ENCODE peak calls at places on chromosomes 3 and 15, in eight cellular contexts. One of them, this sample, is unnamed.

GRCh38 chr3:152198655-152199054 is 70.1 kb upstream of the MBNL1 start:
- DNase-seq in NCI-H2107: no peak
- DNase-seq in stimulated activated CD4-positive, alpha-beta T cell treated with anti-CD3 and anti-CD28 coated beads, Interleukin-12 subunit alpha, Interleukin-12 subunit beta, amount 100 ng/mL, for 4 hours: no peak
- DNase-seq in NCI-H1436 treated with DMSO at 0.1 percent for 48 hours: no peak
- DNase-seq in foreskin keratinocyte: no peak
- DNase-seq in HepG2: no peak
- DNase-seq in iPS DF 6.9: no peak
- DNase-seq in T-helper 9 cell: no peak
- DNase-seq in this sample: no peak

GRCh38 chr3:150183619-150184425 is 213.1 kb upstream of the PFN2 start:
- DNase-seq in iPS DF 6.9: peak
- DNase-seq in NCI-H2107: peak
- DNase-seq in T-helper 9 cell: peak
- DNase-seq in foreskin keratinocyte: peak
- DNase-seq in HepG2: peak
- DNase-seq in stimulated activated CD4-positive, alpha-beta T cell treated with anti-CD3 and anti-CD28 coated beads, Interleukin-12 subunit alpha, Interleukin-12 subunit beta, amount 100 ng/mL, for 4 hours: peak
- DNase-seq in NCI-H1436 treated with DMSO at 0.1 percent for 48 hours: peak
- DNase-seq in this sample: peak

GRCh38 chr3:30475038-30475808 is 131.2 kb upstream of the TGFBR2 start:
- DNase-seq in NCI-H1436 treated with DMSO at 0.1 percent for 48 hours: no peak
- DNase-seq in HepG2: no peak
- DNase-seq in T-helper 9 cell: no peak
- DNase-seq in foreskin keratinocyte: peak
- DNase-seq in NCI-H2107: no peak
- DNase-seq in stimulated activated CD4-positive, alpha-beta T cell treated with anti-CD3 and anti-CD28 coated beads, Interleukin-12 subunit alpha, Interleukin-12 subunit beta, amount 100 ng/mL, for 4 hours: peak
- DNase-seq in iPS DF 6.9: no peak
- DNase-seq in this sample: no peak

GRCh38 chr3:111936967-111937366 is 41.9 kb upstream of the ABHD10 start:
- DNase-seq in NCI-H1436 treated with DMSO at 0.1 percent for 48 hours: no peak
- DNase-seq in iPS DF 6.9: no peak
- DNase-seq in stimulated activated CD4-positive, alpha-beta T cell treated with anti-CD3 and anti-CD28 coated beads, Interleukin-12 subunit alpha, Interleukin-12 subunit beta, amount 100 ng/mL, for 4 hours: no peak
- DNase-seq in foreskin keratinocyte: no peak
- DNase-seq in T-helper 9 cell: no peak
- DNase-seq in NCI-H2107: no peak
- DNase-seq in HepG2: no peak
- DNase-seq in this sample: no peak

GRCh38 chr15:40471778-40472130 is 970 bp downstream of the CHST14 start:
- DNase-seq in NCI-H2107: no peak
- DNase-seq in foreskin keratinocyte: no peak
- DNase-seq in HepG2: peak
- DNase-seq in NCI-H1436 treated with DMSO at 0.1 percent for 48 hours: no peak
- DNase-seq in stimulated activated CD4-positive, alpha-beta T cell treated with anti-CD3 and anti-CD28 coated beads, Interleukin-12 subunit alpha, Interleukin-12 subunit beta, amount 100 ng/mL, for 4 hours: peak
- DNase-seq in iPS DF 6.9: no peak
- DNase-seq in T-helper 9 cell: no peak
- DNase-seq in this sample: no peak

GRCh38 chr3:41900265-41900664 is 61.6 kb downstream of the ULK4 start:
- DNase-seq in T-helper 9 cell: no peak
- DNase-seq in NCI-H1436 treated with DMSO at 0.1 percent for 48 hours: no peak
- DNase-seq in iPS DF 6.9: no peak
- DNase-seq in stimulated activated CD4-positive, alpha-beta T cell treated with anti-CD3 and anti-CD28 coated beads, Interleukin-12 subunit alpha, Interleukin-12 subunit beta, amount 100 ng/mL, for 4 hours: no peak
- DNase-seq in HepG2: no peak
- DNase-seq in foreskin keratinocyte: no peak
- DNase-seq in NCI-H2107: no peak
- DNase-seq in this sample: no peak

GRCh38 chr15:29074045-29074444 is 188.3 kb downstream of the APBA2 start:
- DNase-seq in HepG2: no peak
- DNase-seq in foreskin keratinocyte: peak
- DNase-seq in stimulated activated CD4-positive, alpha-beta T cell treated with anti-CD3 and anti-CD28 coated beads, Interleukin-12 subunit alpha, Interleukin-12 subunit beta, amount 100 ng/mL, for 4 hours: no peak
- DNase-seq in NCI-H1436 treated with DMSO at 0.1 percent for 48 hours: no peak
- DNase-seq in iPS DF 6.9: no peak
- DNase-seq in T-helper 9 cell: no peak
- DNase-seq in NCI-H2107: no peak
- DNase-seq in this sample: no peak

GRCh38 chr3:193780810-193781472 is 187.9 kb downstream of the OPA1 start:
- DNase-seq in HepG2: peak
- DNase-seq in T-helper 9 cell: no peak
- DNase-seq in iPS DF 6.9: no peak
- DNase-seq in foreskin keratinocyte: peak
- DNase-seq in NCI-H2107: peak
- DNase-seq in stimulated activated CD4-positive, alpha-beta T cell treated with anti-CD3 and anti-CD28 coated beads, Interleukin-12 subunit alpha, Interleukin-12 subunit beta, amount 100 ng/mL, for 4 hours: peak
- DNase-seq in NCI-H1436 treated with DMSO at 0.1 percent for 48 hours: no peak
- DNase-seq in this sample: peak

GRCh38 chr3:139541156-139541897 is 1.8 kb upstream of the RBP1 start:
- DNase-seq in iPS DF 6.9: no peak
- DNase-seq in stimulated activated CD4-positive, alpha-beta T cell treated with anti-CD3 and anti-CD28 coated beads, Interleukin-12 subunit alpha, Interleukin-12 subunit beta, amount 100 ng/mL, for 4 hours: no peak
- DNase-seq in NCI-H1436 treated with DMSO at 0.1 percent for 48 hours: no peak
- DNase-seq in foreskin keratinocyte: no peak
- DNase-seq in HepG2: no peak
- DNase-seq in T-helper 9 cell: no peak
- DNase-seq in NCI-H2107: no peak
- DNase-seq in this sample: no peak

GRCh38 chr3:171879472-171879871 is 36.3 kb downstream of the TMEM212 start:
- DNase-seq in iPS DF 6.9: no peak
- DNase-seq in NCI-H2107: no peak
- DNase-seq in NCI-H1436 treated with DMSO at 0.1 percent for 48 hours: no peak
- DNase-seq in T-helper 9 cell: no peak
- DNase-seq in HepG2: peak
- DNase-seq in foreskin keratinocyte: no peak
- DNase-seq in stimulated activated CD4-positive, alpha-beta T cell treated with anti-CD3 and anti-CD28 coated beads, Interleukin-12 subunit alpha, Interleukin-12 subunit beta, amount 100 ng/mL, for 4 hours: no peak
- DNase-seq in this sample: no peak

GRCh38 chr3:182709306-182709705 is 84.0 kb upstream of the ATP11B start:
- DNase-seq in T-helper 9 cell: no peak
- DNase-seq in iPS DF 6.9: no peak
- DNase-seq in NCI-H1436 treated with DMSO at 0.1 percent for 48 hours: no peak
- DNase-seq in HepG2: no peak
- DNase-seq in foreskin keratinocyte: no peak
- DNase-seq in stimulated activated CD4-positive, alpha-beta T cell treated with anti-CD3 and anti-CD28 coated beads, Interleukin-12 subunit alpha, Interleukin-12 subunit beta, amount 100 ng/mL, for 4 hours: no peak
- DNase-seq in NCI-H2107: no peak
- DNase-seq in this sample: no peak

GRCh38 chr15:59299919-59300617 is 72.6 kb downstream of the MYO1E start:
- DNase-seq in T-helper 9 cell: peak
- DNase-seq in NCI-H2107: no peak
- DNase-seq in stimulated activated CD4-positive, alpha-beta T cell treated with anti-CD3 and anti-CD28 coated beads, Interleukin-12 subunit alpha, Interleukin-12 subunit beta, amount 100 ng/mL, for 4 hours: peak
- DNase-seq in foreskin keratinocyte: peak
- DNase-seq in iPS DF 6.9: no peak
- DNase-seq in HepG2: no peak
- DNase-seq in NCI-H1436 treated with DMSO at 0.1 percent for 48 hours: no peak
- DNase-seq in this sample: peak

GRCh38 chr3:59406943-59407342 is 357.1 kb upstream of the CFAP20DC start:
- DNase-seq in stimulated activated CD4-positive, alpha-beta T cell treated with anti-CD3 and anti-CD28 coated beads, Interleukin-12 subunit alpha, Interleukin-12 subunit beta, amount 100 ng/mL, for 4 hours: no peak
- DNase-seq in foreskin keratinocyte: no peak
- DNase-seq in T-helper 9 cell: no peak
- DNase-seq in NCI-H2107: no peak
- DNase-seq in iPS DF 6.9: no peak
- DNase-seq in HepG2: no peak
- DNase-seq in NCI-H1436 treated with DMSO at 0.1 percent for 48 hours: no peak
- DNase-seq in this sample: no peak

GRCh38 chr15:30870681-30871080 is 33.0 kb upstream of the FAN1 start:
- DNase-seq in stimulated activated CD4-positive, alpha-beta T cell treated with anti-CD3 and anti-CD28 coated beads, Interleukin-12 subunit alpha, Interleukin-12 subunit beta, amount 100 ng/mL, for 4 hours: no peak
- DNase-seq in NCI-H2107: no peak
- DNase-seq in NCI-H1436 treated with DMSO at 0.1 percent for 48 hours: no peak
- DNase-seq in iPS DF 6.9: no peak
- DNase-seq in T-helper 9 cell: no peak
- DNase-seq in HepG2: no peak
- DNase-seq in foreskin keratinocyte: no peak
- DNase-seq in this sample: no peak